ENCODE peak calls at places on chromosomes 6 and 20, in five cellular contexts. P, W, S, Y and M are unnamed samples.

GRCh38 chr6:147603392-147604081 is 95.0 kb downstream of the SAMD5 start:
- DNase-seq in P (no peak), W (no peak), S (no peak), Y (peak; percentile 76), M (no peak)

GRCh38 chr6:381742-382461 is 9.7 kb upstream of the IRF4 start:
- DNase-seq in P (no peak), W (no peak), S (no peak), Y (no peak), M (peak; percentile 86)

GRCh38 chr6:25464225-25464624 is 185.1 kb downstream of the CARMIL1 start:
- DNase-seq in P (no peak), W (no peak), S (no peak), Y (no peak), M (no peak)

GRCh38 chr6:45450801-45451200 is 73.1 kb upstream of the SUPT3H start:
- DNase-seq in P (no peak), W (no peak), S (no peak), Y (no peak), M (no peak)

GRCh38 chr20:35240083-35240913 is 13.8 kb downstream of the MMP24 start:
- DNase-seq in P (no peak), W (no peak), S (no peak), Y (no peak), M (no peak)

GRCh38 chr6:13873288-13874190 is 51.2 kb upstream of the RNF182 start:
- DNase-seq in P (peak; percentile 83), W (peak; percentile 69), S (peak; percentile 58), Y (peak; percentile 47), M (peak; percentile 88)

GRCh38 chr6:38034269-38034914 is 214.9 kb downstream of the ZFAND3 start:
- DNase-seq in P (no peak), W (peak; percentile 18), S (peak; percentile 35), Y (no peak), M (no peak)

GRCh38 chr20:25196701-25197120 is 1.2 kb downstream of the ENTPD6 start:
- DNase-seq in P (no peak), W (no peak), S (no peak), Y (no peak), M (no peak)

GRCh38 chr6:38176797-38177751 is 357.5 kb downstream of the ZFAND3 start:
- DNase-seq in P (no peak), W (peak; percentile 52), S (no peak), Y (no peak), M (no peak)

GRCh38 chr6:158642805-158643489 is 1.6 kb downstream of the DYNLT1 start:
- DNase-seq in P (no peak), W (no peak), S (no peak), Y (no peak), M (no peak)

GRCh38 chr20:64029293-64030117 is 6.5 kb upstream of the C20orf204 start:
- DNase-seq in P (no peak), W (no peak), S (no peak), Y (no peak), M (no peak)

GRCh38 chr6:3032986-3033385 is 33.3 kb downstream of the NQO2 start:
- DNase-seq in P (no peak), W (no peak), S (peak; percentile 42), Y (no peak), M (no peak)

GRCh38 chr6:116779569-116780164 is 14.1 kb upstream of the FAM162B start:
- DNase-seq in P (no peak), W (peak; percentile 58), S (peak; percentile 37), Y (no peak), M (no peak)

GRCh38 chr6:26125015-26125690 is 37.9 kb downstream of the HFE start:
- DNase-seq in P (no peak), W (no peak), S (peak; percentile 12), Y (no peak), M (no peak)

GRCh38 chr20:56979125-56979524 is 287.3 kb downstream of the BMP7 start:
- DNase-seq in P (no peak), W (no peak), S (no peak), Y (no peak), M (no peak)

GRCh38 chr6:142838821-142839685 is 105.9 kb downstream of the HIVEP2 start:
- DNase-seq in P (no peak), W (peak; percentile 73), S (peak; percentile 45), Y (no peak), M (no peak)

GRCh38 chr6:106470316-106470715 is 109.8 kb downstream of the CRYBG1 start:
- DNase-seq in P (no peak), W (no peak), S (no peak), Y (no peak), M (no peak)

GRCh38 chr6:35077006-35077712 is 64.0 kb downstream of the TCP11 start:
- DNase-seq in P (no peak), W (no peak), S (no peak), Y (no peak), M (no peak)

GRCh38 chr6:35568967-35569606 is 56.4 kb upstream of the TULP1 start:
- DNase-seq in P (no peak), W (peak; percentile 16), S (peak; percentile 12), Y (no peak), M (peak; percentile 92)

GRCh38 chr6:81625216-81625615 is 127.3 kb downstream of the TENT5A start:
- DNase-seq in P (no peak), W (no peak), S (no peak), Y (no peak), M (no peak)

GRCh38 chr20:36866164-36866563 is 9.8 kb upstream of the TLDC2 start:
- DNase-seq in P (no peak), W (peak; percentile 55), S (no peak), Y (no peak), M (no peak)

GRCh38 chr6:2579241-2579761 is 171.4 kb downstream of the MYLK4 start:
- DNase-seq in P (no peak), W (no peak), S (no peak), Y (peak; percentile 58), M (no peak)

GRCh38 chr6:72390548-72390947 is 231.3 kb upstream of the KCNQ5 start:
- DNase-seq in P (no peak), W (no peak), S (no peak), Y (no peak), M (no peak)

GRCh38 chr20:42656130-42656529 is 533.6 kb downstream of the PTPRT start:
- DNase-seq in P (no peak), W (no peak), S (no peak), Y (no peak), M (no peak)

GRCh38 chr20:37873909-37874308 is 29.0 kb upstream of the VSTM2L start:
- DNase-seq in P (no peak), W (no peak), S (no peak), Y (no peak), M (no peak)

GRCh38 chr6:36351152-36351571 is 14.5 kb upstream of the BNIP5 start:
- DNase-seq in P (no peak), W (no peak), S (no peak), Y (no peak), M (no peak)

GRCh38 chr20:13220194-13220856 is 749 bp upstream of the ISM1 start:
- DNase-seq in P (peak; percentile 26), W (no peak), S (peak; percentile 65), Y (no peak), M (no peak)

GRCh38 chr20:63945031-63945658 is 11.1 kb downstream of the UCKL1 start:
- DNase-seq in P (no peak), W (no peak), S (no peak), Y (peak; percentile 23), M (no peak)

GRCh38 chr20:1247689-1248088 is 18.4 kb upstream of the SNPH start:
- DNase-seq in P (no peak), W (no peak), S (no peak), Y (no peak), M (no peak)

GRCh38 chr20:48470141-48470540 is 357.7 kb downstream of the PREX1 start:
- DNase-seq in P (no peak), W (no peak), S (no peak), Y (no peak), M (no peak)

GRCh38 chr20:45138451-45139300 is 14.4 kb upstream of the WFDC12 start:
- DNase-seq in P (peak; percentile 33), W (peak; percentile 34), S (peak; percentile 59), Y (peak; percentile 38), M (peak; percentile 91)

GRCh38 chr6:136793348-136793747 is 1.1 kb upstream of the MAP3K5 start:
- DNase-seq in P (no peak), W (no peak), S (no peak), Y (no peak), M (no peak)
- TF ChIP-seq POLR2A in P (no peak), W (no peak), S (no peak), Y (no peak), M (no peak)

GRCh38 chr6:31403283-31403989 is at the start of gene MICA:
- DNase-seq in P (peak; percentile 91), W (peak; percentile 91), S (peak; percentile 85), Y (peak; percentile 92), M (peak; percentile 98)
- TF ChIP-seq POLR2A in P (no peak), W (peak; percentile 94), S (peak; percentile 74), Y (peak; percentile 81), M (no peak)

GRCh38 chr6:114580882-114581281 is 238.1 kb upstream of the HS3ST5 start:
- DNase-seq in P (no peak), W (no peak), S (no peak), Y (no peak), M (no peak)
- TF ChIP-seq POLR2A in P (no peak), W (no peak), S (no peak), Y (no peak), M (no peak)

DNA sequence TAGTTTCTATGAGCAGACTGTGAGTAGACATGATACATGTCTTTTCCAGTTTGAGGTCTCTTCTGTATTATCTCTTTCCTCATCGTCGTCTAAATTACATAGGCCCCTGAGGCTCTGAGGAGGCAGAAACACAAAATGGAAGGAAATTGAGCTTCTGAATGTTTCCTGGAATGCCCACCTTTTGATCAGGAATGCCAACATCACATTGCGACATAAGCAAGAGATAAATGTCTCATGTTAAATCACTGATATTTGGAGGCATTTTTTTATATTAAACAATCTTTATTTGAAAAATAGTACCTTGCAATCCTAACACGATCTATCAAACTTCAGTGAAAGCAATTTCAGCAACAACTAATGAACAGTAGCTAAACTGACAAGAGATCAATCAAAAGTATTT is 134.5 kb upstream of the PLCB4 start:
- DNase-seq in P (no peak), W (no peak), S (no peak), Y (no peak), M (no peak)
- TF ChIP-seq POLR2A in P (no peak), W (no peak), S (no peak), Y (no peak), M (no peak)

DNA sequence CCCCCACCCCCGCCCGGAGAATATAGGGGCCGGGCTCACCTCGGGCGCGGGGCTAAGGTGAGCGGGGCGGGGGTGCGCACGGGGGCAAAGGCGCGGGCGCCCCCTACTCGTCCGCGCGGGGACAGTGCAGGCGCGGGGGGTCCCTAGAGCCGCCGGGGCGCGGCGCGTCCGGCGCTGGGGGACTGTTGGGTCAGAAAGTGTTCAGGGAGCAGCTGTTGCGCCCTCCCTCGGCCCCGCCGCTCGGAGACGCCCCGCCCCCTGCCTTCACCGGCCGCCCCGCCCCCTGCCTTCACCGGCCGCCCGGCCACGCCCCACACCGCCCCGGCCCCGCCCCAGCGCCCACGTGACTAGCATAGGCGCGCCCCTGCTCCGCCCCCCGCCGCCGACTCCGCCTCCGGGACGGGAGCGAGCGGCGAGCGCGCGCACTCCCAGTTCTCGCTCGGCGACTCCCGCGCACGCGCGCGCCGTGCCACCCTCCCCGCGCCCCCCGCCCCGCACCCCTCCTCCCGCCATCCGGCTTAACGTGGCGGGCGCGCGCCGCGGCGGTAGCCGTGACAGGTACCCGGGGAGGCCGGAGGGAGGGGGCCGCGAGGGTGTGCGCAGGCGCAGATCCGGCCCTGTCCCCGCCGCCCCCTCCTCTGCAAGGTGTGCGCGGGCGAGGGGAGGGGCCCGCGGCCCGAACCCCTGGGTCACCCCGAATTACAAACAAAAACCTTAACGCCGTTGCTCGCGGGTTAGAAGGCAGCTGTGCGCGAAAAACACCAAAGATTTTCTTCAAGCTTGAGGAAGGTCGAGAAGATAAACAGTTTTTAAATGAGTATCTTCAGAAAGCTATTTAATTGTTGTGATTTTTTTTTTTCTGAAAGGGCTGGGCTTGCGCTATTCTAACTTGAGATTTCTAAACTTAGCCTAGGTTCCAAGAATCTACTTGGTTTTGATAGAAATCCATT is 704 bp upstream of the ZNF217 start:
- DNase-seq in P (peak; percentile 42), W (peak; percentile 89), S (peak; percentile 95), Y (peak; percentile 98), M (peak; percentile 93)
- TF ChIP-seq POLR2A in P (peak; percentile 38), W (peak; percentile 60), S (peak; percentile 20), Y (peak; percentile 85), M (no peak)